ENCODE peak calls at places on chromosomes 6 and 20, in seven cellular contexts. X is fibroblast of pulmonary artery, B is uterus, V is A549, R is tibial nerve, H is kidney epithelial cell, L is fibroblast of the aortic adventitia. P is an unnamed sample.

GRCh38 chr6:119727504-119728219 is 378.1 kb upstream of the MAN1A1 start:
- DNase-seq in L (no peak), H (no peak), R (no peak), B (no peak), X (no peak), V (no peak), P (no peak)

GRCh38 chr20:36408219-36408618 is 102.1 kb downstream of the DLGAP4 start:
- DNase-seq in B (no peak), R (no peak), H (no peak), V (no peak), X (peak; percentile 63), L (peak; percentile 42), P (no peak)

GRCh38 chr6:142913511-142914047 is 31.4 kb downstream of the HIVEP2 start:
- DNase-seq in L (no peak), X (no peak), V (no peak), H (no peak), B (no peak), R (no peak), P (no peak)

GRCh38 chr20:41408986-41409385 is 42.4 kb upstream of the EMILIN3 start:
- DNase-seq in H (no peak), V (no peak), L (no peak), B (no peak), R (no peak), X (no peak), P (no peak)

GRCh38 chr6:34275128-34275804 is 26.5 kb upstream of the SMIM29 start:
- DNase-seq in V (no peak), X (no peak), B (no peak), L (no peak), R (no peak), H (no peak), P (no peak)

GRCh38 chr6:894274-894673 is 201.3 kb upstream of the EXOC2 start:
- DNase-seq in R (no peak), L (no peak), V (no peak), H (no peak), X (no peak), B (no peak), P (no peak)

GRCh38 chr6:141426400-141426980 is 706.2 kb upstream of the GJE1 start:
- DNase-seq in X (no peak), H (no peak), L (no peak), V (no peak), B (no peak), R (no peak), P (no peak)

GRCh38 chr20:26209171-26209941 is 512.7 kb upstream of the ZNF337 start:
- DNase-seq in R (no peak), X (no peak), L (peak; percentile 11), B (no peak), V (no peak), H (no peak), P (no peak)

GRCh38 chr6:33080127-33081089 is 4.6 kb downstream of the HLA-DPB1 start:
- DNase-seq in B (peak; percentile 75), H (no peak), X (peak; percentile 27), V (no peak), R (peak; percentile 31), L (peak; percentile 14), P (no peak)

GRCh38 chr6:42326248-42326647 is 108.6 kb upstream of the MRPS10 start:
- DNase-seq in X (no peak), V (no peak), B (no peak), H (no peak), L (no peak), R (no peak), P (no peak)

GRCh38 chr6:105753184-105754097 is 332.7 kb upstream of the PRDM1 start:
- DNase-seq in L (peak; percentile 81), B (no peak), R (no peak), X (no peak), V (no peak), H (no peak), P (no peak)

GRCh38 chr20:24756292-24757025 is 192.6 kb upstream of the CST7 start:
- DNase-seq in B (no peak), V (no peak), L (no peak), R (no peak), H (no peak), X (no peak), P (no peak)

GRCh38 chr20:33566781-33567603 is 77.1 kb downstream of the CBFA2T2 start:
- DNase-seq in L (no peak), X (no peak), H (no peak), V (no peak), R (no peak), B (no peak), P (no peak)

GRCh38 chr6:34284563-34285545 is 36.0 kb upstream of the SMIM29 start:
- DNase-seq in H (no peak), X (peak; percentile 79), V (no peak), R (peak; percentile 61), L (peak; percentile 62), B (no peak), P (no peak)

GRCh38 chr6:26172496-26172958 is 85.3 kb downstream of the HFE start:
- DNase-seq in R (no peak), V (no peak), X (peak; percentile 46), H (no peak), L (peak; percentile 59), B (no peak), P (no peak)

GRCh38 chr6:5175195-5175594 is 85.6 kb downstream of the LYRM4 start:
- DNase-seq in X (no peak), V (no peak), L (no peak), H (no peak), B (no peak), R (no peak), P (no peak)

GRCh38 chr6:43488667-43489276 is 11.4 kb downstream of the TJAP1 start:
- DNase-seq in L (no peak), H (no peak), R (no peak), X (no peak), V (no peak), B (no peak), P (no peak)

GRCh38 chr20:2799271-2799670 is 1.2 kb downstream of the CPXM1 start:
- DNase-seq in H (no peak), B (no peak), L (no peak), X (no peak), R (no peak), V (no peak), P (no peak)

GRCh38 chr6:53845290-53846073 is 50.7 kb downstream of the LRRC1 start:
- DNase-seq in V (no peak), H (no peak), X (no peak), B (no peak), R (no peak), L (no peak), P (no peak)

GRCh38 chr6:44662461-44663121 is 275.1 kb downstream of the CDC5L start:
- DNase-seq in H (peak; percentile 77), V (no peak), X (peak; percentile 76), R (no peak), B (no peak), L (no peak), P (no peak)

GRCh38 chr20:2172305-2173175 is 70.9 kb downstream of the STK35 start:
- DNase-seq in X (peak; percentile 64), H (no peak), B (peak; percentile 78), R (peak; percentile 57), L (peak; percentile 70), V (peak; percentile 88), P (no peak)

GRCh38 chr6:155595264-155595663 is 139.6 kb upstream of the NOX3 start:
- DNase-seq in R (no peak), L (no peak), H (no peak), V (no peak), X (no peak), B (no peak), P (no peak)

GRCh38 chr6:161292145-161292544 is 18.3 kb upstream of the AGPAT4 start:
- DNase-seq in R (no peak), H (no peak), B (no peak), V (no peak), L (no peak), X (no peak), P (no peak)

GRCh38 chr20:20679306-20679705 is 33.1 kb downstream of the RALGAPA2 start:
- DNase-seq in H (no peak), X (no peak), R (no peak), B (no peak), L (no peak), V (no peak), P (no peak)

GRCh38 chr6:142850653-142851434 is 94.1 kb downstream of the HIVEP2 start:
- DNase-seq in H (no peak), X (peak; percentile 42), V (no peak), B (no peak), L (no peak), R (no peak), P (peak; percentile 46)

GRCh38 chr20:22582386-22582959 is 1.9 kb downstream of the FOXA2 start:
- DNase-seq in H (no peak), V (no peak), R (no peak), X (no peak), B (no peak), L (no peak), P (no peak)
- H3K4me3 ChIP-seq in H (no peak overlapping the region), V (peak overlapping the region; percentile 79), R (no peak overlapping the region), X (no peak overlapping the region), B (no peak overlapping the region), L (no peak overlapping the region), P (no peak overlapping the region)

DNA sequence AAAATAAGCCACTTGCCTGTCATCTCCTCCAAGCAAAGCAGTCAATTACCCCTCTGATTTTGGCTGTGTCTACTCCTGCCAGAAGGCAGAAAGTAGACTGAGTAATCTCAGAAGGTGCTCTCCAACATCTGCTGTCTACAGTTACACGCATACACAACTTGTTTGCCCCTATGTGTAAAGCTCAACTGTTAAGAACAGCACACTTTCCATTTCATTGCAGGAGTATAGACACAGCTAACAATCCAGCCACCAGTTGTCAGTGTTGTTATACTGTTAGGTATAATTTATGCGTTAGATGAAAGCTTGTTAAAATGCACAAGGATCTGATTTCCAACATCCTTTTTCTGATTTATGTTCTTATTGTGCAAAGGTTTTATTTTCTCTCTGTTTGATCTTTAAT is 88.2 kb downstream of the SAMD3 start:
- DNase-seq in H (no peak), B (no peak), R (no peak), X (no peak), L (no peak), V (no peak), P (no peak)
- TF ChIP-seq CTCF in H (no peak), B (no peak), R (no peak), X (no peak), L (no peak), V (no peak), P (no peak)

GRCh38 chr6:129695373-129696027 is 14.5 kb downstream of the ARHGAP18 start:
- DNase-seq in H (no peak), R (no peak), B (no peak), L (no peak), X (no peak), V (no peak), P (no peak)
- H3K4me3 ChIP-seq in H (no peak overlapping the region), R (no peak overlapping the region), B (no peak overlapping the region), L (no peak overlapping the region), X (no peak overlapping the region), V (no peak overlapping the region), P (no peak overlapping the region)

DNA sequence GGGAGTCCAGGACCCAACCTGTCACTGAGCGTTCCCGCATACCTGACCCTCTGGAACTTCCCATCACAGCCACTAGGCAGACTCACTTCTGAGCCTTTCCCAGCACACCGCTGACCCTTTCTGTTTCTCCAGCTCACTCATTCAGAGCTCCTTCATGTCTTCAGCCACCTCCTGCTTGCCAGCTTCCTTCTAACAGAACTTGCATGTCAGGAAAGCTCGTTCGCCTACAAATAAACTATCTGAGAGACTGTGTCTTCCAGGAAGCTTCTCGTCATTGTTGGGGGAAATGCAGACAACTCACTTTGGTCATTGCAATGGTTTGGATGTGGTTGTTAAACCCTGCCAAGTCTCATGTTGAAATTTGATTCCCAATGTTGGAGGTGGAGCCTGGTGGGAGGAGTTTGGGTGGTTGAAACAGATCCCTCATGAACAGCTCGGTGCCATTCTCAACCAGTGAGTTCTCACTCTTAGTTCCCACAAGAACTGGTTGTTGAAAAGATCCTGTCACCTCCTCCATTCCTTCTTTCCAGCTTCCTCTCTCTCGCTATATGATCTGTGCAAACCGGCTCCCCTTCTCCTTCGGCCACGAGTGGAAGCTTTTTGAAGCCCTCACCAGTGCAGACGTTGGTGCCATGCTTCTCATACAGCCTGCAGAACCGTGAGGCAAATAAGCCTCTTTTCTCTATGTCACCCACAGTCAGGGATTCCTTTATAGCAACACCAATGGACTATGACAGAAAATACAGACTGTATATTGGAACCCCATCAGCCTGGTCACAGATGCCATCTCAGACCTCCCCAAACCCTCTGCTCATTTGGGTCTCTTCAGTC is 1.4 kb upstream of the MUC21 start:
- DNase-seq in R (no peak), V (no peak), B (peak; percentile 24), L (peak; percentile 75), H (peak; percentile 70), X (peak; percentile 79), P (no peak)
- TF ChIP-seq CTCF in R (no peak), V (no peak), B (no peak), L (peak; percentile 56), H (peak; percentile 46), X (peak; percentile 42), P (peak; percentile 54)

P was measured in epithelial cell of proximal tubule.